ENCODE peak calls at places on chromosomes 6 and 20, in seven cellular contexts. H is GM12891, U is SK-N-SH, M is K562, I is GM12878, J is HepG2, A is H1. N is an unnamed sample.

GRCh38 chr6:89963391-89963790 is 69.1 kb downstream of the GJA10 start:
- DNase-seq in J (no peak), H (no peak), M (no peak), A (no peak), U (no peak), I (no peak), N (no peak)

GRCh38 chr6:122569372-122569771 is 40.8 kb upstream of the PKIB start:
- DNase-seq in I (no peak), M (no peak), J (no peak), U (no peak), A (no peak), H (no peak), N (no peak)

GRCh38 chr6:122130026-122130348 is 269.5 kb upstream of the HSF2 start:
- DNase-seq in U (no peak), J (no peak), H (no peak), I (no peak), A (no peak), M (no peak), N (no peak)

GRCh38 chr20:47304287-47304686 is 52.2 kb downstream of the ZMYND8 start:
- DNase-seq in I (no peak), A (no peak), U (peak), J (no peak), M (no peak), H (no peak), N (no peak)

GRCh38 chr6:136500414-136500813 is 49.8 kb downstream of the MAP7 start:
- DNase-seq in J (no peak), H (no peak), U (no peak), A (no peak), M (no peak), I (no peak), N (no peak)

GRCh38 chr20:51434556-51435256 is 107.8 kb downstream of the NFATC2 start:
- DNase-seq in I (no peak), U (no peak), M (no peak), J (no peak), H (no peak), A (no peak), N (no peak)

GRCh38 chr6:39493717-39494116 is 171.2 kb upstream of the KCNK16 start:
- DNase-seq in H (no peak), I (no peak), A (no peak), J (no peak), U (no peak), M (no peak), N (no peak)

GRCh38 chr6:18680842-18681241 is 293.7 kb downstream of the RNF144B start:
- DNase-seq in M (no peak), H (no peak), I (no peak), A (no peak), U (no peak), J (peak), N (no peak)

GRCh38 chr6:119273287-119273686 is 76.3 kb downstream of the MAN1A1 start:
- DNase-seq in H (no peak), J (no peak), I (no peak), M (no peak), U (no peak), A (no peak), N (no peak)

GRCh38 chr20:23120936-23121765 is 35.0 kb upstream of the CD93 start:
- DNase-seq in J (no peak), I (no peak), A (no peak), U (no peak), M (peak), H (no peak), N (no peak)

GRCh38 chr6:149334682-149335160 is 17.2 kb downstream of the TAB2 start:
- DNase-seq in U (no peak), J (no peak), I (no peak), H (no peak), A (no peak), M (no peak), N (no peak)

GRCh38 chr20:18020931-18021330 is 36.8 kb downstream of the OVOL2 start:
- DNase-seq in H (no peak), A (no peak), U (no peak), I (no peak), M (no peak), J (no peak), N (no peak)

GRCh38 chr20:49517509-49518100 is 35.1 kb upstream of the KCNB1 start:
- DNase-seq in I (no peak), M (no peak), H (no peak), U (no peak), J (no peak), A (no peak), N (no peak)

GRCh38 chr20:23551786-23552185 is 16.5 kb downstream of the CST9L start:
- DNase-seq in U (no peak), M (no peak), I (no peak), J (no peak), A (no peak), H (no peak), N (no peak)

GRCh38 chr6:142945071-142945445 is at the start of gene HIVEP2:
- DNase-seq in A (peak), M (peak), U (peak), H (peak), J (peak), I (no peak), N (peak)

GRCh38 chr20:50628853-50629674 is 62.3 kb downstream of the RIPOR3 start:
- DNase-seq in J (no peak), H (no peak), M (no peak), A (no peak), I (no peak), U (no peak), N (no peak)

GRCh38 chr6:22008248-22008836 is 288.5 kb downstream of the PRL start:
- DNase-seq in J (no peak), I (no peak), U (no peak), A (no peak), M (no peak), H (no peak), N (no peak)

GRCh38 chr6:120894077-120894476 is 440.2 kb downstream of the TBC1D32 start:
- DNase-seq in J (no peak), A (no peak), H (no peak), I (peak), U (no peak), M (no peak), N (no peak)

GRCh38 chr6:81451787-81452186 is 300.7 kb downstream of the TENT5A start:
- DNase-seq in H (no peak), M (no peak), J (peak), A (no peak), U (no peak), I (no peak), N (no peak)

GRCh38 chr6:127402890-127403617 is 56.1 kb downstream of the KIAA0408 start:
- DNase-seq in I (no peak), M (no peak), J (no peak), U (no peak), H (no peak), A (no peak), N (no peak)

GRCh38 chr6:89966250-89966588 is 72.0 kb downstream of the GJA10 start:
- DNase-seq in M (no peak), U (peak), J (no peak), I (no peak), H (no peak), A (no peak), N (no peak)

GRCh38 chr6:30714263-30714662 is 2.8 kb downstream of the MDC1 start:
- DNase-seq in M (no peak), J (no peak), A (no peak), U (no peak), H (no peak), I (no peak), N (no peak)

GRCh38 chr6:148497717-148498116 is 155.1 kb downstream of the SASH1 start:
- DNase-seq in H (no peak), U (no peak), A (no peak), I (no peak), J (no peak), M (no peak), N (no peak)

GRCh38 chr20:35359335-35359997 is 52.3 kb downstream of the UQCC1 start:
- DNase-seq in I (no peak), A (no peak), U (no peak), H (no peak), M (no peak), J (no peak), N (no peak)

GRCh38 chr6:105326838-105327745 is 75.8 kb downstream of the PREP start:
- DNase-seq in U (no peak), A (no peak), J (no peak), M (no peak), I (no peak), H (no peak), N (no peak)

GRCh38 chr20:52747736-52748135 is 224.4 kb upstream of the TSHZ2 start:
- DNase-seq in J (peak), I (no peak), H (no peak), M (peak), A (no peak), U (peak), N (no peak)

GRCh38 chr6:133159269-133159795 is 81.8 kb upstream of the EYA4 start:
- DNase-seq in A (no peak), U (no peak), I (no peak), J (no peak), H (no peak), M (no peak), N (no peak)

GRCh38 chr6:31727717-31728671 is 1.1 kb downstream of the DDAH2 start:
- DNase-seq in A (no peak), U (no peak), J (no peak), H (no peak), M (no peak), I (peak), N (no peak)

GRCh38 chr6:46010771-46011170 is 4.9 kb downstream of the CLIC5 start:
- DNase-seq in J (no peak), A (no peak), U (no peak), I (no peak), M (no peak), H (no peak), N (no peak)

DNA sequence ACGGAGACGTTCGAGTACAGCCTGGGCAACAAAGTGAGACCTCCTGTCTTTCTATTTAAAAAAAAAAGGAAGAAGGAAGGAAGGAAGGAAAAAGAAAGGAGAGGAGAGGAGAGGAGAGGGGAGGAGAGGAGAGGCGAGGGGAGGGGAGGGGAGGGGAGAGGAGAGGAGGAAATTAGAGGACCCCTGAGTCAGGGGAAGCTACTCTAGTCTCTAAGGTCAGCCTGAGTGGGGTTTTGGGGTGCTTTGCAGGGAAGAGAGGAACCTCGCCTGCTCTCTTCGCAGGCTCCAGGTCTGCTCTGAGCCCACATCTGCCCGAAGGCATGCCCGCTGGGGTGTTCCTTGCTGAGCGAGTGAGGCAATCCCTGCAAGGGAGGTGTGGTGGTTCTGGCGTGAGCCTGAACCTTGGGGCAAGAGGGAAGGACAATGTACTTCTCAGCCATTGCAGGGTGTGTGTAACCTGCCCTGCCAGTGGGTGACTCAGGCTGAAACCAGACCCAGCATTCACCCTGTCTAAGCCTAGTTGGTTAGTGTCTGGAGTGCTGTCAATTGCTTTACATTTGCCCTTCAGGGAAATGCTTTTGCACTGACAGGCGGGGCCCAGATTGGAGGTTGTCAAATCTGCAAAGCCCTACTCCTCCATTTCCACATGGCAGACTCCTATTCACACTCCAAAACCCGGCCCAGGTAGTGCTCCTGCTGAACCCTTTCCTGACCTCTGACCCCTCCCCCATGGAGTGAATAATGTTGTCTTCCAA is 15.3 kb upstream of the MMP9 start:
- DNase-seq in A (no peak), U (peak), J (peak), M (no peak), I (no peak), H (no peak), N (no peak)
- TF ChIP-seq TAF1 in A (no peak), U (no peak), J (no peak), M (no peak), I (no peak), H (no peak), N (no peak)

DNA sequence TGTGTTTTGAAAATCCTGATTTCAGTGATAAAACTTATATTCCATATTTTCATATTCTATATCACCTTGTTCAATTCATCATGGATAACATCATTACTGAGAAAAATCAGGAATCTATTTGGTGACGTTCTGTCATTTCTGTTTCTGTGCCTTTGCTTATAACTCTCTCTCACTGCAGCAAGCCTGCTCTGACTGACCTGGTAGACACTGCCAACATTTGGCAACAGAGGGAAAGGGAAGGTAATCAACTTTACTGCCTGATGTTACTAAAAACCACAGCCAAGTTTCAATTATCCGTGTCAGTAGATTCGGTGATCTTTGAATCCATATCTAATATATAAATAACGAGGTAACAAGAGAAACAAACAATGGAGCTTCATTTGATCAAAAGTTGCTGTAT is 501.9 kb downstream of the LMBRD1 start:
- DNase-seq in J (no peak), U (no peak), M (no peak), H (no peak), I (no peak), A (no peak), N (no peak)
- TF ChIP-seq TAF1 in J (no peak), U (no peak), M (no peak), H (no peak), I (no peak), A (no peak), N (no peak)

GRCh38 chr6:166119116-166119911 is 48.3 kb downstream of the TBXT start:
- DNase-seq in U (no peak), A (no peak), J (no peak), I (no peak), M (no peak), H (no peak), N (no peak)
- TF ChIP-seq TAF1 in U (no peak), A (no peak), J (no peak), I (no peak), M (no peak), H (no peak), N (no peak)

DNA sequence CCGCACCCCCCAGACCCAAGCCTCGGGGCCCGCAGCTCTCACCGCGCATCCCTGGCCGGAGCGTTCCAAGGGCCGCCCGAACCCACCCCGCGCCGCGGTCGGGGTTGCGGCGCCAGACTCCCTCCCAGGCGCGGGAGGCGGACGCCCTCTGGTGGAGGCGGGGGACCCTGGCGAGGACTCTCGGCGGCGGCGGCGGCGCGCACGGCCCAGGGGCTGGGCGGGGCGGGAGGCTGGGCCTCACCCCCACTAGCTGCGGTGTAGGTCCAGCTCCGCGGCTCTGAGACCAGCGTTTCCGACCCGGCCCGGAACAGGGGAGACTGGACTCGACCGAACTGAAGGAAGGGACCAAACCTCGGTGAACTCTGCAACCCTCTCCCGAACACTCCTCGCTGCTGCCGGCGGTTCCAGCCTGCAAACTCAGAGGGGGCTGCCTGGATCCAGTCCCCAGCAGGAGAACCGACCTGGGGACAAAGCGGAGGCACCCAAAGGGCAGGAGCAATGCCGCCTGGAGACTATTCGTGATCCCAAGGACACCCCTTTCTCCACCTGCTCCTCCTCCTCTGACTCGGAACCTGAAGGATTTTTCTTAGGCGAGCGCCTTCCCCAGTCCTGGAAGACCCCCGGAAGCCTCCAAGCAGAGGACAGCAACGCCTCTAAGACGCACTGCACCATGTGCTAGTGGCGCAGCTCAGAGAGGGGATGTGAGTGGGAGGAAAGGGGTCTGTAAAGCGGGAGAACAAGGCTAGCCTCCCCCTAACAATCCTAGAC is 859 bp upstream of the TOMM6 start:
- DNase-seq in H (peak), I (no peak), U (peak), J (peak), M (peak), A (peak), N (peak)
- TF ChIP-seq TAF1 in H (no peak), I (no peak), U (no peak), J (no peak), M (peak), A (no peak), N (no peak)

N was measured in GM12892.